ENCODE peak calls at places on chromosomes 7 and 10, in eight cellular contexts. Z is AG04450; V is activated T-cell treated with anti-CD3 and anti-CD28 coated beads for 48 hours; L is ureter; A is NCI-H2029 treated with DMSO at 0.1 percent for 48 hours; M is endothelial cell of umbilical vein; E is EH; H is stimulated activated CD4-positive, alpha-beta T cell treated with anti-CD3 and anti-CD28 coated beads, Interleukin-1b, Interleukin-23, amount 100 ng/mL, for 1 hour. J is an unnamed sample.

GRCh38 chr7:86747698-86748097 is 104.0 kb downstream of the GRM3 start:
- DNase-seq in Z (no peak), V (no peak), L (no peak), A (no peak), M (no peak), E (no peak), H (no peak), J (no peak)

GRCh38 chr7:132276986-132277716 is 299.1 kb downstream of the PLXNA4 start:
- DNase-seq in Z (no peak), V (no peak), L (no peak), A (no peak), M (no peak), E (peak), H (no peak), J (peak)

GRCh38 chr7:117076426-117076943 is 123.2 kb downstream of the ST7 start:
- DNase-seq in Z (no peak), V (no peak), L (no peak), A (no peak), M (no peak), E (no peak), H (no peak), J (no peak)

GRCh38 chr7:50397320-50397970 is 52.7 kb downstream of the FIGNL1 start:
- DNase-seq in Z (no peak), V (no peak), L (no peak), A (no peak), M (no peak), E (no peak), H (no peak), J (no peak)

GRCh38 chr7:143299840-143300239 is 11.7 kb downstream of the CASP2 start:
- DNase-seq in Z (no peak), V (peak), L (no peak), A (no peak), M (peak), E (peak), H (peak), J (no peak)

GRCh38 chr7:28840515-28841125 is 117.5 kb downstream of the TRIL start:
- DNase-seq in Z (no peak), V (no peak), L (no peak), A (peak), M (peak), E (peak), H (no peak), J (no peak)

GRCh38 chr7:158816271-158816670 is 13.0 kb downstream of the ESYT2 start:
- DNase-seq in Z (no peak), V (no peak), L (no peak), A (no peak), M (no peak), E (peak), H (no peak), J (no peak)

GRCh38 chr7:115227473-115228235 is 305.8 kb downstream of the MDFIC start:
- DNase-seq in Z (no peak), V (no peak), L (no peak), A (no peak), M (no peak), E (no peak), H (no peak), J (no peak)

GRCh38 chr10:110717830-110718595 is 73.9 kb downstream of the RBM20 start:
- DNase-seq in Z (no peak), V (no peak), L (no peak), A (no peak), M (no peak), E (no peak), H (no peak), J (no peak)